ENCODE peak calls at places on chromosomes 3 and 15, in seven cellular contexts. S is stimulated activated CD4-positive, alpha-beta T cell treated with anti-CD3 and anti-CD28 coated beads, Interleukin-1b, Interleukin-23, amount 100 ng/mL, for 48 hours; G is activated CD4-positive, alpha-beta T cell treated with anti-CD3 and anti-CD28 coated beads for 24 hours; H is NB4; K is hepatic stellate cell; O is ovary; P is psoas muscle. B is an unnamed sample.

GRCh38 chr3:134849561-134849960 is 54.5 kb downstream of the EPHB1 start:
- DNase-seq in S (no peak), H (no peak), P (no peak), K (no peak), O (no peak), G (no peak), B (no peak)

GRCh38 chr15:52241489-52241888 is 50.3 kb upstream of the GNB5 start:
- DNase-seq in K (no peak), O (no peak), S (no peak), H (no peak), P (no peak), G (no peak), B (no peak)

GRCh38 chr3:46334911-46335478 is 18.9 kb upstream of the CCR2 start:
- DNase-seq in G (no peak), O (no peak), K (no peak), H (no peak), S (no peak), P (no peak), B (no peak)

GRCh38 chr3:120092444-120092843 is 1.8 kb downstream of the GSK3B start:
- DNase-seq in K (no peak), S (no peak), G (no peak), O (no peak), H (peak), P (no peak), B (no peak)

GRCh38 chr3:197495499-197495898 is 60.3 kb downstream of the BDH1 start:
- DNase-seq in O (no peak), K (no peak), S (no peak), G (no peak), P (no peak), H (peak), B (no peak)

GRCh38 chr3:49500408-49501257 is 30.6 kb downstream of the DAG1 start:
- DNase-seq in H (peak), O (peak), G (no peak), P (peak), S (no peak), K (peak), B (peak)

GRCh38 chr15:51267714-51268105 is 70.7 kb downstream of the CYP19A1 start:
- DNase-seq in S (no peak), G (no peak), H (peak), O (no peak), K (peak), P (no peak), B (no peak)

GRCh38 chr3:48394391-48394790 is 22.4 kb downstream of the FBXW12 start:
- DNase-seq in H (no peak), O (no peak), G (no peak), P (no peak), S (no peak), K (no peak), B (no peak)

GRCh38 chr3:56282341-56282740 is 185.9 kb downstream of the ERC2 start:
- DNase-seq in H (peak), O (no peak), K (no peak), S (no peak), P (no peak), G (no peak), B (no peak)

GRCh38 chr3:69433016-69433937 is 47.4 kb upstream of the FRMD4B start:
- DNase-seq in P (no peak), G (no peak), S (peak), O (no peak), H (no peak), K (no peak), B (no peak)

GRCh38 chr3:117645561-117646242 is 936.1 kb downstream of the TUSC7 start:
- DNase-seq in H (no peak), P (no peak), K (peak), O (no peak), S (no peak), G (no peak), B (no peak)

GRCh38 chr15:43253431-43254403 is 13.0 kb downstream of the TGM5 start:
- DNase-seq in G (no peak), P (no peak), O (no peak), S (peak), K (no peak), H (no peak), B (no peak)

GRCh38 chr3:148789156-148789555 is 38.5 kb upstream of the CPB1 start:
- DNase-seq in P (no peak), K (no peak), H (no peak), O (no peak), S (no peak), G (no peak), B (no peak)

GRCh38 chr3:146065573-146066006 is 95.4 kb downstream of the PLOD2 start:
- DNase-seq in P (no peak), G (no peak), K (no peak), H (peak), S (no peak), O (peak), B (peak)

GRCh38 chr3:13377021-13377420 is 43.1 kb downstream of the NUP210 start:
- DNase-seq in H (no peak), G (no peak), K (no peak), S (no peak), P (no peak), O (no peak), B (no peak)

GRCh38 chr15:42065008-42065407 is 29.4 kb downstream of the PLA2G4D start:
- DNase-seq in H (no peak), P (no peak), G (no peak), O (no peak), S (no peak), K (no peak), B (peak)

GRCh38 chr3:138389841-138390581 is 41.6 kb downstream of the MRAS start:
- DNase-seq in O (peak), P (peak), K (peak), S (no peak), G (no peak), H (no peak), B (no peak)

GRCh38 chr3:109195812-109196211 is 59.3 kb downstream of the C3orf85 start:
- DNase-seq in S (no peak), K (no peak), P (no peak), G (no peak), H (no peak), O (no peak), B (no peak)

GRCh38 chr3:119207512-119207875 is 33.2 kb downstream of the B4GALT4 start:
- DNase-seq in K (no peak), H (no peak), O (no peak), S (no peak), G (no peak), P (no peak), B (no peak)

GRCh38 chr15:68894208-68894607 is 36.1 kb upstream of the SPESP1 start:
- DNase-seq in O (no peak), P (no peak), S (no peak), K (no peak), G (no peak), H (no peak), B (no peak)